ENCODE peak calls at places on chromosomes 11 and 22, in six cellular contexts. O is Peyer's patch, J is heart left ventricle, W is K562, A is HCT116, I is stomach. D is an unnamed sample.

GRCh38 chr11:113991718-113992458 is 17.0 kb downstream of the HTR3A start:
- DNase-seq in O (no peak), J (no peak), W (no peak), A (no peak), I (no peak), D (no peak)

GRCh38 chr11:102144357-102145342 is 34.4 kb downstream of the YAP1 start:
- DNase-seq in O (peak), J (peak), W (no peak), A (no peak), I (peak), D (no peak)

GRCh38 chr22:49237703-49238102 is 590.0 kb downstream of the BRD1 start:
- DNase-seq in O (no peak), J (no peak), W (no peak), A (no peak), I (no peak), D (no peak)

GRCh38 chr22:39567135-39567946 is 3.2 kb upstream of the CACNA1I start:
- DNase-seq in O (peak), J (no peak), W (no peak), A (no peak), I (no peak), D (no peak)

GRCh38 chr22:38416621-38417251 is 38.3 kb downstream of the KCNJ4 start:
- DNase-seq in O (peak), J (no peak), W (no peak), A (no peak), I (peak), D (peak)

GRCh38 chr11:44766112-44766971 is 39.6 kb downstream of the TSPAN18 start:
- DNase-seq in O (no peak), J (peak), W (peak), A (no peak), I (peak), D (no peak)

GRCh38 chr11:420911-421321 is 6.1 kb upstream of the SIGIRR start:
- DNase-seq in O (peak), J (peak), W (no peak), A (no peak), I (no peak), D (no peak)

GRCh38 chr22:37616205-37617083 is 7.8 kb downstream of the GGA1 start:
- DNase-seq in O (no peak), J (peak), W (no peak), A (no peak), I (no peak), D (no peak)

GRCh38 chr11:72478596-72479143 is 44.3 kb upstream of the CLPB start:
- DNase-seq in O (no peak), J (no peak), W (no peak), A (no peak), I (no peak), D (no peak)

GRCh38 chr22:43152001-43152354 is 619 bp downstream of the TSPO start:
- DNase-seq in O (no peak), J (no peak), W (no peak), A (no peak), I (no peak), D (no peak)

GRCh38 chr22:43151251-43152000 is at the start of gene TSPO:
- DNase-seq in O (peak), J (peak), W (peak), A (no peak), I (peak), D (peak)

GRCh38 chr22:43148581-43148980 is 2.8 kb upstream of the TSPO start:
- DNase-seq in O (peak), J (peak), W (no peak), A (no peak), I (no peak), D (no peak)

GRCh38 chr22:43152355-43153071 is 1.2 kb downstream of the TSPO start:
- DNase-seq in O (peak), J (peak), W (no peak), A (no peak), I (peak), D (peak)

GRCh38 chr22:43150731-43151206 is 590 bp upstream of the TSPO start:
- DNase-seq in O (no peak), J (no peak), W (no peak), A (no peak), I (no peak), D (no peak)
- H3K4me3 ChIP-seq in O (peak), J (peak), W (peak), A (peak), I (peak), D (peak)

GRCh38 chr11:61816736-61817455 is at the start of gene FADS1:
- DNase-seq in O (peak), J (peak), W (peak), A (peak), I (peak), D (peak)
- TF ChIP-seq POLR2A in O (no peak), J (peak), W (no peak), A (peak), I (no peak), D (no peak)

GRCh38 chr22:50473088-50473487 is 1.7 kb downstream of the SBF1 start:
- DNase-seq in O (peak), J (no peak), W (peak), A (peak), I (no peak), D (no peak)
- TF ChIP-seq CTCF in O (peak), J (no peak), W (peak), A (peak), I (no peak), D (no peak)

GRCh38 chr11:45984192-45984591 is 61.7 kb downstream of the LARGE2 start:
- DNase-seq in O (no peak), J (no peak), W (no peak), A (no peak), I (no peak), D (no peak)
- H3K4me3 ChIP-seq in O (no peak), J (no peak), W (no peak), A (no peak), I (no peak), D (no peak)

GRCh38 chr11:68002943-68003845 is 703 bp downstream of the UNC93B1 start:
- DNase-seq in O (peak), J (peak), W (peak), A (no peak), I (peak), D (no peak)

GRCh38 chr11:68006606-68007166 is 2.8 kb upstream of the UNC93B1 start:
- DNase-seq in O (peak), J (no peak), W (no peak), A (no peak), I (no peak), D (no peak)

GRCh38 chr11:68004551-68005335 is 846 bp upstream of the UNC93B1 start:
- DNase-seq in O (no peak), J (no peak), W (no peak), A (peak), I (no peak), D (no peak)

GRCh38 chr11:68002575-68002942 is 1.3 kb downstream of the UNC93B1 start:
- DNase-seq in O (no peak), J (no peak), W (no peak), A (no peak), I (no peak), D (no peak)

GRCh38 chr11:68003846-68004550 is at the start of gene UNC93B1:
- DNase-seq in O (peak), J (peak), W (peak), A (peak), I (peak), D (peak)
- TF ChIP-seq POLR2A in O (peak), J (peak), W (peak), A (no peak), I (no peak), D (peak)

GRCh38 chr22:27919943-27920755 is 1.1 kb upstream of the PITPNB start:
- DNase-seq in O (peak), J (peak), W (no peak), A (no peak), I (no peak), D (peak)
- TF ChIP-seq CTCF in O (no peak), J (no peak), W (no peak), A (no peak), I (no peak), D (no peak)

GRCh38 chr11:62689421-62690183 is at the start of gene LRRN4CL:
- DNase-seq in O (peak), J (peak), W (no peak), A (no peak), I (peak), D (peak)
- H3K4me3 ChIP-seq in O (peak), J (peak), W (no peak), A (no peak), I (peak), D (no peak)

GRCh38 chr11:117229411-117229810 is 2.5 kb downstream of the PCSK7 start:
- DNase-seq in O (no peak), J (no peak), W (no peak), A (no peak), I (no peak), D (no peak)

GRCh38 chr11:117230981-117231636 is 764 bp downstream of the PCSK7 start:
- DNase-seq in O (peak), J (no peak), W (no peak), A (no peak), I (no peak), D (no peak)

GRCh38 chr11:117229931-117230285 is 2.0 kb downstream of the PCSK7 start:
- DNase-seq in O (no peak), J (no peak), W (no peak), A (no peak), I (no peak), D (peak)

GRCh38 chr11:117231637-117232021 is 244 bp downstream of the PCSK7 start:
- DNase-seq in O (no peak), J (no peak), W (peak), A (no peak), I (no peak), D (no peak)

GRCh38 chr11:117230286-117230961 is 1.4 kb downstream of the PCSK7 start:
- DNase-seq in O (no peak), J (no peak), W (no peak), A (no peak), I (no peak), D (no peak)
- TF ChIP-seq POLR2A in O (no peak), J (no peak), W (no peak), A (no peak), I (no peak), D (no peak)

GRCh38 chr11:62392944-62393628 is 25.7 kb upstream of the SCGB1A1 start:
- DNase-seq in O (no peak), J (no peak), W (peak), A (peak), I (no peak), D (no peak)

GRCh38 chr11:62390237-62390636 is 28.6 kb upstream of the SCGB1A1 start:
- DNase-seq in O (no peak), J (no peak), W (no peak), A (no peak), I (no peak), D (no peak)

GRCh38 chr11:62390727-62391126 is 28.1 kb upstream of the SCGB1A1 start:
- DNase-seq in O (no peak), J (no peak), W (peak), A (no peak), I (no peak), D (no peak)

GRCh38 chr11:62392506-62392905 is 26.3 kb upstream of the SCGB1A1 start:
- DNase-seq in O (no peak), J (no peak), W (peak), A (no peak), I (no peak), D (no peak)

GRCh38 chr11:62391642-62392425 is 27.0 kb upstream of the SCGB1A1 start:
- DNase-seq in O (no peak), J (no peak), W (no peak), A (no peak), I (no peak), D (no peak)
- TF ChIP-seq CTCF in O (no peak), J (no peak), W (peak), A (peak), I (no peak), D (no peak)